ENCODE peak calls at places on chromosomes 16 and 17, in nine cellular contexts. H is CD4-positive, alpha-beta T cell; P is heart left ventricle; E is AG04450; J is lung; G is heart right ventricle; T is RWPE1; W is CD8-positive, alpha-beta T cell; X is GM12878. F is an unnamed sample.

GRCh38 chr17:3512512-3513171 is 36.8 kb downstream of the ASPA start:
- DNase-seq in H (no peak), X (no peak), G (peak), W (no peak), E (no peak), J (no peak), P (peak), T (no peak), F (no peak)

GRCh38 chr16:6701096-6701495 is 631.5 kb upstream of the RBFOX1 start:
- DNase-seq in H (no peak), P (no peak), W (no peak), T (no peak), X (no peak), J (no peak), E (no peak), G (no peak), F (no peak)

GRCh38 chr17:83173997-83174858 is 94.8 kb downstream of the METRNL start:
- DNase-seq in E (no peak), P (peak), G (no peak), J (peak), H (no peak), X (no peak), W (no peak), T (no peak), F (peak)

GRCh38 chr17:57926723-57927047 is 28.5 kb downstream of the CUEDC1 start:
- DNase-seq in P (no peak), H (no peak), E (no peak), X (no peak), J (no peak), T (no peak), W (no peak), G (no peak), F (no peak)

GRCh38 chr16:87688876-87689815 is 76.6 kb downstream of the KLHDC4 start:
- DNase-seq in E (no peak), T (no peak), W (no peak), G (no peak), H (no peak), P (no peak), X (no peak), J (no peak), F (no peak)

GRCh38 chr16:28126684-28127620 is 63.4 kb upstream of the GSG1L start:
- DNase-seq in X (no peak), W (no peak), T (no peak), E (no peak), G (no peak), H (no peak), J (no peak), P (no peak), F (no peak)

GRCh38 chr17:40372031-40372430 is 7.5 kb upstream of the GJD3 start:
- DNase-seq in P (no peak), X (no peak), E (no peak), W (no peak), J (no peak), G (no peak), T (no peak), H (no peak), F (no peak)

GRCh38 chr16:56866955-56867830 is 2.2 kb downstream of the SLC12A3 start:
- DNase-seq in H (peak), G (no peak), J (no peak), W (no peak), X (no peak), T (peak), E (no peak), P (no peak), F (no peak)

GRCh38 chr17:37543527-37544122 is 53.9 kb downstream of the DUSP14 start:
- DNase-seq in H (no peak), W (no peak), E (no peak), T (no peak), P (no peak), X (no peak), J (no peak), G (no peak), F (no peak)

GRCh38 chr17:1137465-1137894 is 42.3 kb downstream of the ABR start:
- DNase-seq in X (no peak), H (no peak), E (no peak), W (peak), T (peak), G (no peak), P (no peak), J (no peak), F (no peak)

GRCh38 chr17:45370949-45371413 is 54.2 kb upstream of the MAP3K14 start:
- DNase-seq in W (no peak), E (no peak), J (no peak), P (no peak), T (no peak), X (no peak), G (no peak), H (no peak), F (peak)

GRCh38 chr17:61188081-61188480 is 211.6 kb upstream of the TBX2 start:
- DNase-seq in G (no peak), E (no peak), P (no peak), H (no peak), J (no peak), T (no peak), W (no peak), X (no peak), F (no peak)

DNA sequence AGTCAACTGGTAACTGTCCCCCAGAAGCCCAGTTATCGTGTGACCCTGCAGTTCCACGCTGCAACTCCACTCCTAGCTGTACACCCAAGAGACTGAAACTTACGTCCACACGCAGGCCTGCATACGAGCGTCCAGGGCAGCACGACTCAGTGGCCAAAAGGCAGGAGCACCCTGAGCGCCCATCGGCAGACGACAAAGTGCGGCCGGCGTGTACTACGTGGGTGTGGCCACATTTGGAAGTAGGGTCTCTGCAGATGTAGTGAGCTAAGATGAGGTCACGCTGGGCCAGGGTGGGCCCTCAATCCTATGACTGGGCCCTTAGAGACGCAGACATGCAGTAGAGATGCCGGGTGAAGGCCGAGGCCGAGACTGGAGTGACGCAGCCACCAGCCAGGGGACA is 13.5 kb downstream of the GALNS start:
- DNase-seq in G (no peak), W (no peak), P (no peak), H (no peak), X (no peak), E (no peak), J (no peak), T (no peak), F (no peak)
- TF ChIP-seq CTCF in G (no peak), W (no peak), P (no peak), H (no peak), X (no peak), E (no peak), J (no peak), T (no peak), F (no peak)

GRCh38 chr16:4937782-4938682 is 1.1 kb upstream of the PPL start:
- DNase-seq in T (no peak), G (no peak), J (peak), E (no peak), H (no peak), P (no peak), X (no peak), W (no peak), F (no peak)

GRCh38 chr16:4936991-4937781 is at the start of gene PPL:
- DNase-seq in T (peak), J (peak), G (peak), H (no peak), E (no peak), X (no peak), W (no peak), P (peak), F (no peak)

GRCh38 chr16:4935231-4935855 is 1.6 kb downstream of the PPL start:
- DNase-seq in P (peak), E (no peak), X (no peak), G (peak), J (peak), H (no peak), W (no peak), T (peak), F (no peak)

GRCh38 chr16:4934591-4934990 is 2.4 kb downstream of the PPL start:
- DNase-seq in P (no peak), X (no peak), W (no peak), H (no peak), G (no peak), T (no peak), J (no peak), E (no peak), F (no peak)

DNA sequence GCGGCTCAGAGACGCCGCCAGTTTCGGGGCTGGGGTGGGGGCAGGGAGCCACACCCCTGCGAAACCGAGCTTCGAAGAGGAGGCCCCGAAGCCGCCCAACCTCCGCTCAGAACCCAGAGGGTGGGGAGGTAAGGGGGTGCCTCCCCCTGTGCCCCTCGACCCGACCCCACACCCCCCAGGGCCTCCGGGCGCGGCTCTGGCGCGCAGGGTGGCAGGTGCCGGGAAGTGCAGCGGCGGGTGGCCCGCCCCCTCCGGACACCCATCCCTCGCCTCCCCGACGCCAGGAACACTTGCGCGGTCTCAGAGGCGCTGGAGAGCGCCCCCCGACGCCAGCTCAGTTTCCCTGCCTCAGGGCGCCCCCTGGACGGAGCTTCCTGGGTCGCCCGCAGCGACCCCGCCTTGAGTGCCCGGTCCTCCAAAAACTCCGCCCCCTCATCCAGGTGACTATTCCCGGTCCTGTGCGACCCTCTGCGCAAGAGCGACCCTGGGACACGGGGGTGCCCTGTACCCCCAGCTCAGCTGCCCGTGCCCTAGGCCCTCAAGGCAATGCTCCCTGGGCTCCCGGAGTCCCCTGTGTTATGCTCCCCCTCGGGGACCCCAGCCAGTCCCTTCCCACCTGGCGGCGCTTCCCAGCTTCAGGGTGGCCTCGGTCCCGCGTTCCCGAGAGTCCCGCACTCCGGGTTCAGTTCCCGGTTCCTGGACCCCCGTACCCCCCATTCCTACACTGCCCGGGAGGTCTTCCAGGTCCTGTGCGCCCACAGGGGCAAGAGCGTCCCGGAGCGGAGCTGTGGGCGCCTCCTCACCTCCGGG is 562 bp downstream of the PPL start:
- DNase-seq in H (no peak), E (no peak), J (peak), T (peak), G (peak), W (no peak), P (peak), X (no peak), F (no peak)
- TF ChIP-seq CTCF in H (no peak), E (no peak), J (no peak), T (peak), G (peak), W (no peak), P (no peak), X (no peak), F (no peak)

DNA sequence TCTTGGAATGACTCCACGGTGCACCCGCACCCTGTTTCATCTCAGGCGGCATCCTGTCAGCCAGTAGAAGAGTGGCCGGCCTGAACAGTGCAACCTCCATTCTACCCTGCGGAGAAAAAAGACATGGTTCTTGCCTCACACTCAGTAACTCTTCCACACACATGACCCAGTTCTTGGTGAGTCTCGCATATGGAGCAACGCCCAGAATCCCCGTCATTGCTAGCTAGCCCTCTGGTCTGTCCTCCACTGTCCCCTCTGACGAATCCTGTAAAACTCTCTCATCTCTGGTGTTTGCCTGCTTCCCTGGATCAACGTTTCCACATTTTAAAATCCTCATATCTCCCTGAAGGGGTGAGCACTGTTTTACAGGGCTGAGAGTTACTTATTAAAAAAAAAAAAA is 4.2 kb upstream of the RDM1 start:
- DNase-seq in P (no peak), T (no peak), H (no peak), G (no peak), X (no peak), W (no peak), J (no peak), E (no peak), F (no peak)
- TF ChIP-seq CTCF in P (no peak), T (no peak), H (no peak), G (no peak), X (no peak), W (no peak), J (no peak), E (no peak), F (no peak)

GRCh38 chr16:392450-393027 is 4.5 kb upstream of the NME4 start:
- DNase-seq in T (no peak), E (no peak), H (no peak), G (no peak), X (no peak), W (no peak), P (no peak), J (no peak), F (peak)
- TF ChIP-seq CTCF in T (no peak), E (no peak), H (no peak), G (peak), X (no peak), W (no peak), P (no peak), J (no peak), F (peak)

GRCh38 chr17:4967539-4968165 is at the start of gene SPAG7:
- DNase-seq in J (peak), H (peak), T (peak), E (peak), X (peak), G (peak), W (peak), P (peak), F (peak)
- TF ChIP-seq CTCF in J (no peak), H (peak), T (no peak), E (no peak), X (no peak), G (peak), W (no peak), P (no peak), F (no peak)

DNA sequence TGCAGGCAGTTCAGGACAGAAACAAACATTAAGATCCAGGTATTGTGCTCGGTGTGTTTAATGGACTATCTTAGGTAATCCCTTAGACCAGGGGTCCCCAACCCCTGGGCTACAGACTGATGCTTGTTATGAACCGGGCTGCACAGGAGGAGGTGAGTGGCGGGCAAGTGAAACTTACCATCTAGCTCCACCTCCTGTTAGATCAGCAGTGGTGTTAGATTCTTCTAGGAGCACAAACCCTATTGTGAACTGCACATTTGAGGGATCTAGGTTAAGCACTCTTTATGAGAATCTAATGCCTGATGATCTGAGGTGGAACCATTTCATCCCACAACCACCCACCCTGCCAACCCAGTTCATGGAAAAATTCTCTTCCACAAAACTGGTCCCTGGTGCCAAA is 37.8 kb upstream of the ASIC2 start:
- DNase-seq in H (no peak), X (no peak), G (no peak), T (no peak), P (no peak), W (no peak), E (no peak), J (no peak), F (no peak)
- TF ChIP-seq CTCF in H (no peak), X (no peak), G (no peak), T (no peak), P (no peak), W (no peak), E (peak), J (no peak), F (no peak)